ENCODE peak calls at places on chromosomes 1 and 21, in nine cellular contexts. D is AG08396; Y is skeletal muscle cell; T is left cardiac atrium; P is stimulated activated CD8-positive, alpha-beta memory T cell treated with anti-CD3 and anti-CD28 coated beads, Interleukin-15, amount 100 ng/mL, for 1 hour; V is heart right ventricle; U is SHP77 treated with DMSO at 0.1 percent for 48 hours; H is NCI-H2029; S is NCI-H2081 treated with DMSO at 0.1 percent for 48 hours. I is an unnamed sample.
A peak's percentile ranks its signal among the peaks of the same experiment; 100 is the strongest.

GRCh38 chr1:20717452-20718342 is at the start of gene KIF17:
- DNase-seq in U (peak; percentile 10), S (no peak), D (peak; percentile 96), H (no peak), Y (peak; percentile 37), V (peak; percentile 85), P (peak; percentile 25), T (peak; percentile 85), I (peak; percentile 32)

GRCh38 chr1:228334954-228335353 is 71.7 kb downstream of the TRIM11 start:
- DNase-seq in D (no peak), U (no peak), Y (no peak), V (peak; percentile 3), S (no peak), P (no peak), T (no peak), H (no peak), I (no peak)

GRCh38 chr21:45458281-45459170 is 53.6 kb downstream of the COL18A1 start:
- DNase-seq in Y (no peak), V (peak; percentile 14), T (peak; percentile 21), D (no peak), S (no peak), H (no peak), P (no peak), U (no peak), I (no peak)

GRCh38 chr1:108560430-108561144 is 687 bp downstream of the EEIG2 start:
- DNase-seq in D (peak; percentile 64), H (peak; percentile 36), V (peak; percentile 45), U (peak; percentile 52), T (peak; percentile 55), Y (no peak), S (no peak), P (no peak), I (peak; percentile 38)

GRCh38 chr1:209704584-209704983 is at the start of gene HSD11B1:
- DNase-seq in D (peak; percentile 76), T (peak; percentile 75), S (no peak), U (no peak), P (no peak), H (no peak), Y (peak; percentile 56), V (peak; percentile 61), I (no peak)

GRCh38 chr21:39788383-39788782 is 43.4 kb downstream of the IGSF5 start:
- DNase-seq in Y (peak; percentile 7), V (peak; percentile 72), H (peak; percentile 84), D (peak; percentile 48), S (peak; percentile 24), P (no peak), U (peak; percentile 53), T (peak; percentile 85), I (peak; percentile 79)

GRCh38 chr21:39661121-39661520 is 48.4 kb downstream of the B3GALT5 start:
- DNase-seq in V (no peak), S (no peak), U (no peak), P (no peak), H (no peak), Y (no peak), T (no peak), D (no peak), I (no peak)

GRCh38 chr1:170676628-170677027 is 12.7 kb downstream of the PRRX1 start:
- DNase-seq in V (no peak), P (no peak), Y (no peak), D (no peak), T (no peak), S (no peak), H (no peak), U (no peak), I (no peak)

GRCh38 chr1:38003261-38004250 is 1.8 kb downstream of the FHL3 start:
- DNase-seq in D (no peak), T (no peak), H (no peak), Y (no peak), S (no peak), U (no peak), P (no peak), V (no peak), I (no peak)

GRCh38 chr1:3185896-3186525 is 117.0 kb downstream of the PRDM16 start:
- DNase-seq in Y (no peak), U (no peak), P (no peak), S (no peak), D (no peak), V (no peak), H (no peak), T (no peak), I (no peak)

GRCh38 chr21:17539323-17539722 is 26.5 kb downstream of the CXADR start:
- DNase-seq in H (no peak), T (no peak), V (no peak), Y (no peak), S (no peak), D (no peak), P (no peak), U (no peak), I (no peak)

GRCh38 chr21:35138665-35139381 is 89.7 kb upstream of the RUNX1 start:
- DNase-seq in U (no peak), V (no peak), Y (peak; percentile 72), H (no peak), D (peak; percentile 15), S (no peak), P (peak; percentile 7), T (no peak), I (no peak)

GRCh38 chr1:52403566-52404115 is 582 bp downstream of the ORC1 start:
- DNase-seq in P (peak; percentile 3), H (peak; percentile 44), Y (peak; percentile 59), V (no peak), D (peak; percentile 69), S (peak; percentile 18), T (no peak), U (peak; percentile 31), I (no peak)

GRCh38 chr1:111099289-111099688 is 40.6 kb downstream of the DRAM2 start:
- DNase-seq in D (no peak), T (no peak), S (no peak), V (no peak), H (peak; percentile 32), P (no peak), U (no peak), Y (no peak), I (peak; percentile 41)

GRCh38 chr1:205272541-205272940 is 44.8 kb downstream of the TMCC2 start:
- DNase-seq in S (no peak), Y (no peak), T (no peak), V (no peak), H (no peak), P (no peak), D (no peak), U (no peak), I (no peak)

GRCh38 chr1:96978867-96979266 is 257.3 kb downstream of the PTBP2 start:
- DNase-seq in H (no peak), P (no peak), U (no peak), S (no peak), T (no peak), Y (no peak), D (no peak), V (no peak), I (no peak)

GRCh38 chr21:42199488-42200463 is 19.2 kb upstream of the ABCG1 start:
- DNase-seq in V (no peak), T (no peak), Y (peak; percentile 57), P (no peak), S (no peak), U (no peak), H (peak; percentile 53), D (no peak), I (no peak)

GRCh38 chr1:96747565-96747964 is 26.0 kb downstream of the PTBP2 start:
- DNase-seq in P (no peak), U (no peak), H (no peak), Y (no peak), S (no peak), D (no peak), V (no peak), T (no peak), I (no peak)